ENCODE peak calls at places on chromosomes 3 and 15, in nine cellular contexts. Z, G, K, Q, N, C, Y, B and I are unnamed samples.

GRCh38 chr15:81113204-81113657 is 20.8 kb upstream of the CFAP161 start:
- DNase-seq in K (no peak), G (no peak), B (peak; percentile 50), Q (no peak), N (no peak), C (no peak), Z (no peak), Y (no peak), I (no peak)

GRCh38 chr3:147956615-147957014 is 547.5 kb downstream of the ZIC1 start:
- DNase-seq in N (no peak), Y (no peak), Q (no peak), B (no peak), Z (no peak), K (no peak), G (no peak), C (no peak), I (no peak)

GRCh38 chr15:67066041-67067021 is 929 bp downstream of the SMAD3 start:
- DNase-seq in N (no peak), K (no peak), Y (no peak), B (peak; percentile 20), Q (no peak), C (no peak), G (no peak), Z (no peak), I (peak; percentile 70)

GRCh38 chr3:101720851-101721649 is 3.4 kb upstream of the CEP97 start:
- DNase-seq in G (peak; percentile 11), N (no peak), Y (no peak), B (no peak), Z (no peak), K (peak; percentile 42), Q (no peak), C (no peak), I (no peak)

GRCh38 chr3:58751235-58751634 is 84.7 kb upstream of the FAM3D start:
- DNase-seq in Y (no peak), Q (no peak), N (no peak), K (no peak), B (no peak), C (no peak), Z (no peak), G (no peak), I (peak; percentile 52)

GRCh38 chr15:40247406-40247971 is 8.6 kb downstream of the PAK6 start:
- DNase-seq in N (no peak), Y (no peak), C (no peak), Z (no peak), B (no peak), G (no peak), K (no peak), Q (no peak), I (peak; percentile 38)

GRCh38 chr3:170109579-170110293 is 71.8 kb downstream of the PHC3 start:
- DNase-seq in Q (no peak), G (no peak), B (no peak), Z (no peak), N (no peak), Y (no peak), K (no peak), C (no peak), I (no peak)

GRCh38 chr3:55790596-55791350 is 303.7 kb upstream of the WNT5A start:
- DNase-seq in G (no peak), Y (no peak), B (no peak), C (no peak), K (no peak), N (no peak), Q (no peak), Z (peak; percentile 2), I (no peak)

GRCh38 chr3:171113716-171114115 is 87.2 kb upstream of the SLC2A2 start:
- DNase-seq in Z (no peak), G (no peak), K (no peak), N (no peak), C (no peak), Y (no peak), B (no peak), Q (no peak), I (peak; percentile 83)

GRCh38 chr3:78734048-78734637 is 1033.7 kb downstream of the ROBO1 start:
- DNase-seq in C (no peak), Q (no peak), B (no peak), Y (no peak), K (peak; percentile 87), Z (no peak), N (no peak), G (no peak), I (no peak)

GRCh38 chr3:15579071-15579470 is 22.3 kb downstream of the HACL1 start:
- DNase-seq in Q (no peak), B (no peak), Y (no peak), G (no peak), C (no peak), Z (no peak), N (no peak), K (no peak), I (no peak)

GRCh38 chr15:92178908-92179307 is 214.8 kb upstream of the ST8SIA2 start:
- DNase-seq in G (no peak), C (no peak), Y (no peak), Q (no peak), N (no peak), K (no peak), B (no peak), Z (no peak), I (no peak)

GRCh38 chr3:27720899-27721716 is 1.0 kb downstream of the EOMES start:
- DNase-seq in G (peak; percentile 47), Q (no peak), N (no peak), C (no peak), Y (no peak), K (no peak), Z (no peak), B (peak; percentile 23), I (peak; percentile 90)

GRCh38 chr15:78540135-78540954 is at the start of gene PSMA4:
- DNase-seq in Q (peak; percentile 94), G (peak; percentile 95), Z (peak; percentile 86), Y (peak; percentile 91), K (peak; percentile 76), B (peak; percentile 89), C (peak; percentile 86), N (peak; percentile 55), I (peak; percentile 95)

DNA sequence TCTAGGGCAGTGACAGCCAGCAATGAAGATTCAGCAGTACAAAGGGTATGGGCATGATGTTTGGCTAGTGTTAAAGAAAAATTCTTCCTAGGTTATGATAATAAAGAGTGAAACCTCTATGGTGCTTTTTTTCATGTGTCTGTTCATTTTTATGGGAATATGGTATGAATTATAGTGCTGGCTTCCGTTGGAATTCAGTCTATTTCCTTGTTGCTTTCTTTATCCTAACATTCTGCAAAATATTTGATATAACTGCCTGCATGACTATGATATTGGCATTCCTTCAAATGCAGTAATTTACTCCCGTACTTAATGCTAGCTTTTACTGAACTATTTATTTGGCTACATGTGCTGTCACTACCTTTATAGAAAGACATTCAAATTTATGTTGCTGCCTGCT is 57.6 kb upstream of the ATP11B start:
- DNase-seq in Q (no peak), C (no peak), B (no peak), G (no peak), Z (no peak), N (no peak), K (peak; percentile 2), Y (no peak), I (no peak)
- TF ChIP-seq CTCF in Q (no peak), C (no peak), B (no peak), G (no peak), Z (no peak), N (no peak), K (no peak), Y (no peak), I (no peak)

GRCh38 chr3:188700497-188700896 is 471.3 kb upstream of the TPRG1 start:
- DNase-seq in B (no peak), C (no peak), G (no peak), N (no peak), Q (no peak), Y (no peak), Z (no peak), K (no peak), I (no peak)

GRCh38 chr3:188695251-188695650 is 476.5 kb upstream of the TPRG1 start:
- DNase-seq in N (no peak), G (no peak), K (no peak), Q (no peak), Z (no peak), B (no peak), Y (no peak), C (no peak), I (no peak)

GRCh38 chr3:188693435-188693834 is 478.3 kb upstream of the TPRG1 start:
- DNase-seq in B (no peak), C (no peak), K (no peak), Q (no peak), N (no peak), G (no peak), Z (no peak), Y (no peak), I (no peak)

GRCh38 chr3:188698436-188698835 is 473.3 kb upstream of the TPRG1 start:
- DNase-seq in N (no peak), G (no peak), Q (no peak), C (no peak), B (no peak), Z (no peak), K (no peak), Y (no peak), I (no peak)

GRCh38 chr3:188697127-188697526 is 474.6 kb upstream of the TPRG1 start:
- DNase-seq in C (no peak), Z (no peak), K (no peak), N (no peak), G (peak; percentile 44), B (no peak), Q (no peak), Y (no peak), I (no peak)
- H3K4me3 ChIP-seq in C (no peak overlapping the region), Z (no peak overlapping the region), K (no peak overlapping the region), N (no peak overlapping the region), G (no peak overlapping the region), B (no peak overlapping the region), Q (no peak overlapping the region), Y (no peak overlapping the region), I (no peak overlapping the region)

DNA sequence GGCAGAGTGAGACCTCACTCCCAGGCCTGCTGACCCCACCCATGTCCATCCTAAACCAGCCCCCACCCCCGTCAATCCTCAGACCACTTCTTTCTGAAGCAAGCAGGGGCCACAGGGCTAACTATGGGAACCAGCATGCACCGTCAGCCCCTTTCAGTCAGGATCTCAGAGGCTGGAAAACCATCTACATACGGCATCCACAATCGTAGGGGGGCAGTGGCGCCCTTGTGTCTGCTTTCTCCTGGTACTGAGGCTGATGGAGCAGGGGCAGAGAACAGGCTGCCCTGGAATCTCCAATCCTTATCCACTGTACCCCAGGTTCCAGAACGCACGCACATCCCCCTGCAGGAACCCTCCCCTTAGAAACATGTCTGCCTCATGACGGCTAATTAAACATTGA is 56.6 kb downstream of the XXYLT1 start:
- DNase-seq in N (no peak), B (no peak), Q (no peak), K (no peak), G (no peak), Y (no peak), C (no peak), Z (no peak), I (no peak)
- TF ChIP-seq CTCF in N (no peak), B (no peak), Q (no peak), K (no peak), G (no peak), Y (no peak), C (no peak), Z (no peak), I (no peak)

DNA sequence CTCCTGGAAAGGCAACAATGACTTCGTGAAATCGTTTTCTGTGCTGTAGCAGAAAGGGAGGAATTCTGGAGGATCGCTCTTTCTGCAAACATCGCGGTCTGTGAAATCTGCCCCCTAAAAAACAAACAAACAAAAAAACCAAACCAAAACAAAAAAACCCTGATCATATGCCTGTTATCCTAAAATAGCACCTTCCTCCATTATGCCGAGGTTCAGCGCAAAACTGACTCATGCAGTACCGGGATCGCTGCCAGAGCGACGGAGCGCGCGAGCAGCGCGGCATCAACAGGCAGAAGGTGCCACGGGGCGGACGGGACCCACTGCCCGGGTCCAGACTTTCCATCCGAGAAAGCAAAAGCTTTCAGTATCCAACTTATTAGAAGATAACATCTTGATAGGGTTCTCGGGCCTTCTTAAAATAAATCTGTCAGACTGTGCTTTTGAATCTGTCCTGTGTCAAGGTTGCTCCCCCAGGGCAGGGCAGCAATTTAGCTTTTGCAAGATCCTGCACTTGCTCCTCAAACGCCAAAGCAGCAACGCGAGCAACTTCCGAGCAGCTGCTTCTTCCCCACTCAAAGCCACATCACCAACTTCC is 156.0 kb downstream of the FGF12 start:
- DNase-seq in C (peak; percentile 34), Q (peak; percentile 54), N (peak; percentile 17), B (peak; percentile 33), Y (peak; percentile 16), K (peak; percentile 58), G (peak; percentile 9), Z (peak; percentile 49), I (no peak)
- H3K4me3 ChIP-seq in C (peak overlapping the region; percentile 51), Q (peak overlapping the region; percentile 31), N (peak overlapping the region; percentile 31), B (no peak overlapping the region), Y (no peak overlapping the region), K (peak overlapping the region; percentile 43), G (no peak overlapping the region), Z (peak overlapping the region; percentile 49), I (no peak overlapping the region)